ENCODE peak calls at places on chromosomes 3 and 15, in five cellular contexts. E, H, O, D and W are unnamed samples.

GRCh38 chr15:87522997-87523396 is 733.5 kb downstream of the NTRK3 start:
- DNase-seq in E (no peak), H (no peak), O (no peak), D (no peak), W (no peak)

GRCh38 chr3:194184265-194184751 is 48.4 kb downstream of the HES1 start:
- DNase-seq in E (no peak), H (no peak), O (no peak), D (no peak), W (no peak)

GRCh38 chr3:28948685-28949084 is 332.2 kb upstream of the RBMS3 start:
- DNase-seq in E (no peak), H (no peak), O (no peak), D (no peak), W (no peak)

GRCh38 chr15:66748320-66748779 is 46.3 kb downstream of the SMAD6 start:
- DNase-seq in E (no peak), H (no peak), O (no peak), D (no peak), W (no peak)

GRCh38 chr3:126197854-126198584 is 17.6 kb upstream of the ALDH1L1 start:
- DNase-seq in E (no peak), H (peak), O (peak), D (peak), W (no peak)

GRCh38 chr3:160707187-160707789 is 30.3 kb downstream of the ARL14 start:
- DNase-seq in E (no peak), H (no peak), O (peak), D (no peak), W (no peak)

GRCh38 chr3:99825239-99825638 is 7.6 kb downstream of the CMSS1 start:
- DNase-seq in E (no peak), H (no peak), O (no peak), D (no peak), W (no peak)

GRCh38 chr3:42823351-42823750 is 14.1 kb downstream of the ACKR2 start:
- DNase-seq in E (no peak), H (no peak), O (peak), D (no peak), W (no peak)

GRCh38 chr3:137792633-137793271 is 28.6 kb downstream of the SOX14 start:
- DNase-seq in E (no peak), H (no peak), O (peak), D (no peak), W (no peak)

GRCh38 chr15:75727851-75728715 is 15.4 kb upstream of the CSPG4 start:
- DNase-seq in E (no peak), H (peak), O (peak), D (peak), W (peak)

GRCh38 chr3:177590826-177591225 is 393.5 kb upstream of the TBL1XR1 start:
- DNase-seq in E (no peak), H (no peak), O (no peak), D (no peak), W (no peak)

GRCh38 chr15:34514251-34514760 is 69.1 kb downstream of the GOLGA8B start:
- DNase-seq in E (no peak), H (no peak), O (no peak), D (peak), W (no peak)

GRCh38 chr3:31610700-31611275 is 78.1 kb downstream of the STT3B start:
- DNase-seq in E (no peak), H (no peak), O (peak), D (no peak), W (no peak)

GRCh38 chr3:143727391-143727790 is 120.9 kb downstream of the SLC9A9 start:
- DNase-seq in E (no peak), H (no peak), O (no peak), D (no peak), W (no peak)

GRCh38 chr3:111087924-111088469 is 16.4 kb downstream of the NECTIN3 start:
- DNase-seq in E (no peak), H (no peak), O (no peak), D (no peak), W (no peak)

GRCh38 chr3:48983096-48983495 is 6.9 kb upstream of the P4HTM start:
- DNase-seq in E (no peak), H (no peak), O (no peak), D (no peak), W (no peak)

GRCh38 chr3:10682692-10683091 is 133.3 kb upstream of the SLC6A11 start:
- DNase-seq in E (no peak), H (no peak), O (no peak), D (no peak), W (no peak)

GRCh38 chr15:69718445-69718844 is 265.8 kb downstream of the RPLP1 start:
- DNase-seq in E (no peak), H (no peak), O (no peak), D (no peak), W (no peak)

GRCh38 chr3:21995079-21995607 is 244.1 kb upstream of the ZNF385D start:
- DNase-seq in E (no peak), H (no peak), O (no peak), D (peak), W (peak)

GRCh38 chr3:62662680-62663079 is 212.5 kb downstream of the CADPS start:
- DNase-seq in E (no peak), H (no peak), O (no peak), D (no peak), W (no peak)

GRCh38 chr15:45448066-45448510 is 69.7 kb upstream of the GATM start:
- DNase-seq in E (no peak), H (no peak), O (no peak), D (no peak), W (peak)

GRCh38 chr3:113948015-113948917 is 453 bp downstream of the ZDHHC23 start:
- DNase-seq in E (no peak), H (no peak), O (peak), D (peak), W (peak)

GRCh38 chr3:14340960-14341708 is 61.3 kb upstream of the SLC6A6 start:
- DNase-seq in E (no peak), H (no peak), O (no peak), D (no peak), W (no peak)

GRCh38 chr3:66638717-66639116 is 137.9 kb upstream of the LRIG1 start:
- DNase-seq in E (no peak), H (no peak), O (peak), D (no peak), W (no peak)

GRCh38 chr3:152243301-152243711 is 25.4 kb upstream of the MBNL1 start:
- DNase-seq in E (no peak), H (no peak), O (no peak), D (no peak), W (no peak)

GRCh38 chr15:41559489-41560177 is 621 bp downstream of the TYRO3 start:
- DNase-seq in E (no peak), H (no peak), O (no peak), D (peak), W (no peak)

GRCh38 chr15:52178765-52179164 is 12.4 kb downstream of the GNB5 start:
- DNase-seq in E (peak), H (no peak), O (no peak), D (no peak), W (no peak)

GRCh38 chr3:133383175-133383574 is 16.7 kb upstream of the BFSP2 start:
- DNase-seq in E (no peak), H (no peak), O (peak), D (no peak), W (no peak)

GRCh38 chr3:55013145-55013544 is 85.3 kb upstream of the LRTM1 start:
- DNase-seq in E (no peak), H (no peak), O (no peak), D (no peak), W (no peak)

GRCh38 chr3:187839422-187839821 is 94.2 kb upstream of the BCL6 start:
- DNase-seq in E (no peak), H (no peak), O (no peak), D (no peak), W (no peak)

GRCh38 chr15:78810377-78811123 is 714 bp downstream of the ADAMTS7 start:
- DNase-seq in E (no peak), H (no peak), O (peak), D (peak), W (peak)

GRCh38 chr3:156489462-156489911 is 65.4 kb downstream of the SSR3 start:
- DNase-seq in E (no peak), H (no peak), O (peak), D (no peak), W (no peak)

GRCh38 chr3:178245385-178245778 is 290.9 kb upstream of the KCNMB2 start:
- DNase-seq in E (no peak), H (no peak), O (no peak), D (no peak), W (no peak)

GRCh38 chr3:185813691-185814215 is 11.1 kb downstream of the IGF2BP2 start:
- DNase-seq in E (peak), H (no peak), O (peak), D (no peak), W (no peak)

GRCh38 chr3:117836296-117836695 is 1126.7 kb downstream of the TUSC7 start:
- DNase-seq in E (no peak), H (no peak), O (no peak), D (no peak), W (no peak)

GRCh38 chr3:141442421-141442820 is 44.4 kb upstream of the RASA2 start:
- DNase-seq in E (no peak), H (no peak), O (no peak), D (no peak), W (no peak)

GRCh38 chr3:141442914-141443313 is 43.9 kb upstream of the RASA2 start:
- DNase-seq in E (no peak), H (no peak), O (no peak), D (no peak), W (no peak)

GRCh38 chr3:141439589-141439988 is 47.2 kb upstream of the RASA2 start:
- DNase-seq in E (peak), H (no peak), O (no peak), D (no peak), W (no peak)

GRCh38 chr3:141440942-141441341 is 45.9 kb upstream of the RASA2 start:
- DNase-seq in E (no peak), H (no peak), O (no peak), D (no peak), W (no peak)

GRCh38 chr3:141441381-141442365 is 45.2 kb upstream of the RASA2 start:
- DNase-seq in E (no peak), H (peak), O (peak), D (no peak), W (peak)
- TF ChIP-seq CTCF in E (peak), H (peak), O (peak), D (peak), W (peak)

GRCh38 chr15:84863480-84864428 is 20.7 kb upstream of the SLC28A1 start:
- DNase-seq in E (no peak), H (no peak), O (no peak), D (no peak), W (no peak)
- TF ChIP-seq CTCF in E (peak), H (peak), O (no peak), D (peak), W (peak)

GRCh38 chr3:72011495-72011894 is 226.5 kb upstream of the PROK2 start:
- DNase-seq in E (no peak), H (no peak), O (no peak), D (no peak), W (no peak)

GRCh38 chr3:72008226-72008996 is 223.5 kb upstream of the PROK2 start:
- DNase-seq in E (no peak), H (no peak), O (peak), D (no peak), W (no peak)

GRCh38 chr3:72012376-72012775 is 227.4 kb upstream of the PROK2 start:
- DNase-seq in E (no peak), H (no peak), O (no peak), D (no peak), W (no peak)

GRCh38 chr3:72013104-72013503 is 228.2 kb upstream of the PROK2 start:
- DNase-seq in E (no peak), H (no peak), O (no peak), D (no peak), W (no peak)

GRCh38 chr3:72010044-72010443 is 225.1 kb upstream of the PROK2 start:
- DNase-seq in E (no peak), H (no peak), O (no peak), D (no peak), W (no peak)
- TF ChIP-seq CTCF in E (no peak), H (no peak), O (no peak), D (no peak), W (no peak)

GRCh38 chr3:139561428-139561827 is 21.9 kb upstream of the RBP1 start:
- DNase-seq in E (no peak), H (no peak), O (no peak), D (no peak), W (no peak)
- TF ChIP-seq CTCF in E (no peak), H (no peak), O (no peak), D (no peak), W (no peak)

DNA sequence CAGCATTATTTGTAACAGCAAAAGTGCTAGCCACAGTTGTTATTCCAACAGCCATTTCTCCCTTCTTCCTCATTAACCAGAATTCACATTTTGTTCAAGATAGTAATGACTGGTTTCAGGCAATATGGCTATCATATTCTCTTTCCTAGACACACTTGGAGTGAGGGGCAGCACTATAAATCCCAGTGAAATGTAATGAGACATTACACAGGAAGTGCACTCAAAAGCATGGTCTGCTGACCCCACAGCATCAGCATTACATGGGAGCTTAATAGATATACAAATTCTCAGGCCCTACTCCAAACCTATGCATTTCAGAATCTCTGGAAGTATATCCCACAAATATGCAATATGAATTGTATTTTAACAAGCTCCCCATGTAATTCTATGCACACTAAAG is 21.4 kb downstream of the TMCC1 start:
- DNase-seq in E (no peak), H (no peak), O (no peak), D (no peak), W (no peak)
- TF ChIP-seq CTCF in E (no peak), H (no peak), O (no peak), D (no peak), W (no peak)

DNA sequence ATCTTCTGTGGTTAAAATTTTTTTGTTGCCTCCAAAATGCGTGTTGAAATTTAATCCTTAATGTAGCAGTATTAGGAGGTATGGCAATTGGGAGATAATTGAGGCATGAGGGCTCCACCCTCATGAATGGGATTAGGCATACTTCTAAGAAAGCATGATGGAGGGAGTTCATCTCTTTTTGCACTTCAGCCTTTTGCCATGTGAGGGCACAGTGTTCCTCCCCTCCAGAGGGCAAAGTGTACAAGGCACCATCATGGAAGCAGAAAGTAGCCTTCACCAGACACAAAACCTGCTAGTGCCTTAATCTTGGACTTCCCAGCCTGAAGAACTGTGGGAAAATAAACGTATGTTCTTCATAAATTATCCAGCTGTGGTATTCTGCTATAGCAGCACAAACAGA is 429.5 kb downstream of the ZIC1 start:
- DNase-seq in E (no peak), H (no peak), O (peak), D (no peak), W (no peak)
- TF ChIP-seq CTCF in E (no peak), H (no peak), O (peak), D (no peak), W (no peak)

DNA sequence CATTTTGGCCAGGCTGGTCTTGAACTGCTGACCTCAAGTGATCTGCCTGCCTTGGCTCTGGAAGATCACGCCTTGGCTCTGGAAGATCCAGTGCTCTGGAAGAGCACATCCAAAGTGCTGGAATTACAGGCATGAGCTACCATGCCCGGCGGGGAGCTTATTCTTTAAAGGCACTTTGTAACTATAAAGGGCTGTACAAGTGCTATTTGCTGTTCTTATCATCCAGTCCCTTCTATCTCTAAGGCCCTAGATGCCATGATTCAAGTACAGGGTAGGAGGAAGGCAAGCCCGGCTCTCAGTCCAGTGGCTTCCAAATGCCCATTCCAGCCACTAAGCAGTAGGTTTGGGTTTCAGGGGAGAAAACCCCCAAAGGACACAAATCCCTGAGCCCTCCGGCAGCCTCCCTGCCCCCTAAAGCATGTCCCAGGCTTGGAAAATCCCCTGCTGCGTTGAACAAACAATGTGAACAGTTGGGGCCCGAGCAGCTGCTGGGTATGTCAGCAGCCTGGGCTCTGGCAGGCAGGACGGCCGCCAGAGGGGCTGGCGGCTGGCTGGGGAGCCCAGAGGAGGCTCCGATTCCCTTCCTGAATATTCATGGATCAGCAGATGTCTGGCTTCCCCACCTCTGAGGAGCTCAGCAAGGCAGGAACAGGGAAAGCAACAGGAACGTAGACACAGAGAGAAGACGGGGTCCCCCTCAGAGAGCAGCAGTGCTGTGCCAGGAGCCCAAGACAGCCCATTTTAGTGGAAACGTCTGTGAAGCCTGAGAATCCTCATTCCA is 7.7 kb downstream of the IGDCC4 start:
- DNase-seq in E (peak), H (no peak), O (no peak), D (peak), W (no peak)
- TF ChIP-seq CTCF in E (peak), H (no peak), O (no peak), D (no peak), W (no peak)

GRCh38 chr15:70892912-70893560 is 410 bp downstream of the LRRC49 start:
- DNase-seq in E (no peak), H (peak), O (peak), D (no peak), W (no peak)
- TF ChIP-seq CTCF in E (peak), H (no peak), O (peak), D (peak), W (peak)

DNA sequence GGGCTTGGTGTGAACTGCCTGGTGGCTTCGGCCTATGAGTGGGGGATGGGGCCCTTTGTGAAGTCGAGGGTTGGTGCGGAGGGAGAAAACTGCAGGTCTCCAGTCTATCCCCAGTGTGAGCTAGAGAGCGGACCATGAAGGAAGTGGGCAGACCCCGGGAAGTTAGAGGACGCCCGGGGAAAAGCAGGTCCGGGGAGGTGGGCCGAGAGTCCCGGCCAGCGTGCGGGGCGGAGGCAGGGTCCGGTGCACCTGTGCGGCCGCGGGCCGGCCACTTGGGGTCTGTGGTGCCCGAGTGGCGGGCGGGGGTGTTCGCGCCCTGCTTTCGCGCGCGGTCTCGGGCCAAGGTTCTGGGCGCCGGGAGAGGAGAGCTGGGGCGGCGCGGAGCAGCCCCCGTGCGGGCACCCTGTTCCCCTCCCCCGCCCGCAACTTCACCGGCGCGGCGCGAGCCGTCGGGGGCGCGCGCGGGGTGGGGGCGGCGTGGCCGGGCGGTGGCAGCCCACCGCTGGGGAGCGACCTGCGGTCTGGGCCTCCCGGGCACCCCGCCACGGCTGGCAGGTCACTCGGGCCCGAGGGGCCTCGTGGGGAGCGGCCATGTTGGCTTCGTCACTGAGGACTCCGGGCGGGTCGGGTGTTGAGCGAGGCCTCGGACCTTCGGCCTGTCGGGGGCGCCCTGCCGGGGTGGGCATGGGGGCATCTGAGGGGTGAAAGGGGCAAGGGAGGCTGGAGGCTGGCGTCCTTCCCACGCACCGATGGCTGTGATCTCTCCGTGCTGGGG is 4.8 kb downstream of the UBE2E1 start:
- DNase-seq in E (peak), H (peak), O (peak), D (peak), W (peak)
- TF ChIP-seq CTCF in E (no peak), H (no peak), O (no peak), D (peak), W (peak)

DNA sequence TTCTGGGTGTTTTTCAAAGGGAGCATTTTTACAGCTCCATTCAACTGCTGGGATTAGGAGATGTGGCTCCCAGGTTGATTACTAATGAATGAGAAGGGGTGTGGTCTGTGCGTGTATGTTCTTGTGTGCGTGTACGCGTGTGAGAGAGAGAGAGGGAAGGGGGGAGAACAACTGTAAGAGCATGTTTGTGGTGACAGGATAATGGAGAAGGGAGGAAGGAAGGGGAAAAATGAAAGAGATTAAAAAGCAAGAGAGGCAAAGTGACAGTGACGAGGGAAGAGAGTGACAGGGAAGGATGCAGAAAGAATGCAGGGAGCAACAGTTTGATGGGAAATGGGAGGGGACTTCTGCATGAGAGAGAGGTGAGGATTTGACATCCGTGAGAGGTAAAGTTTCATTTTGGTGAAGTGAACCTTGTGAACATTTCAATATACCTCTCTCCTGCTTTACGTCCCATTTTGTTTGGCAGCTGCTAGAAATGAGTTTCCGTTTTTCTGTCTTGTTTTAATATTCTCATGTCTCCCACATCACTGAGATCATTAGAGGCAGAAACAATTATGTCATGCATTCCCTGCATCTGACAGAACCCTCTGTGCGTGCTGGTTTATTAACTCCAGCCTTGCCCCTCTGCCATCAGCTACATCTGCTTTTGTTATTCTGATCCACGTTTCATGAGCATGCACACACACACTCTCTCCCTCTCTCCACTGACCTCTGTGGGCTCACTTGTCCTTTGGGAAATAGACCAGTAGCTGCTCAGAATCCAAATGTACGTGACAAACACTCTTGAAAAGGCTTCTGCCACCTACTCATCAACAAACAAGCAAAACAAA is 161.6 kb downstream of the GAP43 start:
- DNase-seq in E (no peak), H (no peak), O (no peak), D (no peak), W (no peak)
- TF ChIP-seq CTCF in E (no peak), H (no peak), O (no peak), D (no peak), W (no peak)